ENCODE peak calls at places on chromosomes 5 and 9, in four cellular contexts. H, P, Y and W are unnamed samples.
A peak's percentile ranks its signal among the peaks of the same experiment; 100 is the strongest.

GRCh38 chr5:74995931-74996330 is 56.4 kb downstream of the GCNT4 start:
- DNase-seq in P (no peak), Y (no peak), H (no peak), W (no peak)

GRCh38 chr5:117054808-117055398 is 480.3 kb upstream of the SEMA6A start:
- DNase-seq in P (no peak), H (no peak), Y (no peak), W (no peak)

GRCh38 chr5:73319036-73319435 is 129.5 kb downstream of the FOXD1 start:
- DNase-seq in P (no peak), H (no peak), Y (no peak), W (no peak)

GRCh38 chr9:119802621-119803020 is 433.4 kb upstream of the BRINP1 start:
- DNase-seq in Y (peak; percentile 70), H (no peak), P (no peak), W (no peak)

GRCh38 chr9:121285835-121286687 is 18.1 kb downstream of the GSN start:
- DNase-seq in Y (peak; percentile 81), P (peak; percentile 67), H (no peak), W (peak; percentile 67)

GRCh38 chr9:132012704-132013345 is 66.8 kb downstream of the MED27 start:
- DNase-seq in P (no peak), H (no peak), Y (no peak), W (no peak)

GRCh38 chr5:3460416-3460815 is 135.2 kb upstream of the IRX1 start:
- DNase-seq in P (no peak), Y (no peak), H (no peak), W (no peak)

GRCh38 chr5:109612278-109612905 is 77.3 kb upstream of the MAN2A1 start:
- DNase-seq in H (no peak), P (no peak), Y (no peak), W (no peak)

GRCh38 chr5:34756781-34757624 is 82.0 kb upstream of the TTC23L start:
- DNase-seq in Y (no peak), H (no peak), P (peak; percentile 58), W (no peak)

GRCh38 chr5:56565693-56566092 is 249.7 kb upstream of the MAP3K1 start:
- DNase-seq in P (no peak), H (no peak), Y (no peak), W (no peak)

GRCh38 chr5:20129491-20129890 is 141.5 kb upstream of the CDH18 start:
- DNase-seq in Y (no peak), H (no peak), P (no peak), W (no peak)

GRCh38 chr9:113011911-113012381 is at the start of gene ZNF883:
- DNase-seq in H (peak; percentile 41), P (peak; percentile 19), Y (no peak), W (peak; percentile 68)

GRCh38 chr5:119267958-119268386 is 87.8 kb upstream of the TNFAIP8 start:
- DNase-seq in H (peak; percentile 46), P (peak; percentile 92), Y (peak; percentile 90), W (peak; percentile 89)

GRCh38 chr9:5608298-5609254 is 20.3 kb upstream of the RIC1 start:
- DNase-seq in H (no peak), Y (no peak), P (no peak), W (no peak)

DNA sequence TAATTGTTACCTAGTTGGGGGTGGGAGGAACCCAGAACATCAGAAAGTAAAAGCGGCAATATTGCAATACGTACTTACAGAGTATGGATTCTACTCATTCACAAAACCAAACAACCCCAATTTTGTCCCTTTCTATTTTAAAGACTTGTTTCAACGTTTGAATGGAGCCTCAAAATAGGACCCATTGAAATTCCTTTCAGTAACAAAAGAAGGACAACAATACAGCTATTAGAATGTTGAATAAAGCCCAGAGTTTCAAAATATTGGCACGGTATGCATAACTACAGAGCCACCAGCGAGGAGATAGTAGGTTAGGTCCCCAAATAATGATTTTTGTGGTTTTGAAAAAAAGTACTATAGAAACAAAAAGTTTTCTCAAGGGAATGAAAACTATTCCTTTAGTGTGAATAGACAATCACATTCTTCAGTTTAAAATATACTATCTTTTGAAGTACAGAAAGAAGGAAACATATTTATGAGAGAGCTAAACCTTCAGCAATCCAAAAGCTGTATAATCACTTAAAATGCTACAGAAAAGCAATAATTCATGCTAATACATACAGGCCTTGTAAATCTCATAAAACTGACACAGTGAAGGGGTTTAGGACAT is 235.5 kb downstream of the RFX3 start:
- DNase-seq in H (no peak), Y (no peak), P (no peak), W (no peak)
- H3K4me3 ChIP-seq in H (no peak overlapping the region), Y (no peak overlapping the region), P (no peak overlapping the region), W (no peak overlapping the region)

DNA sequence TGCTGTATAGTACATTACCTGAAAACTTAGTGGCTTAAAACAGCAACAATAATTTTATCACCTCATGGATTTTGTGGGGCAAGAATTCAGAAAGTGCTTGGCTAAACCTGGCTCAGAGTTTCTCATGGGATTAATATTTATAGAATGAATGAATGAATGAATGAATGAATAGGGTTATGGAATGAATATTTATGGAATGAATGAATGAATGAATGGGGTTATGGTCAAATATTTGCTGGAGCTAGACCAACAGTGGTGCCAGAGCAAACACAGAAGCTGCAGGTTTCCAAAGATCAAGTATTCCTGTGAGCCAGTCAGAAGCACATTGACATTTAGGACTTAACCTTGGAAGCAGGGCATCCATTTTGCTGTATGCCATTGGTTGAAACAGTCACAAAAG is 35.7 kb downstream of the PLPPR1 start:
- DNase-seq in H (no peak), Y (no peak), P (no peak), W (no peak)
- TF ChIP-seq CTCF in H (no peak), Y (no peak), P (no peak), W (no peak)

GRCh38 chr5:150358261-150359095 is 981 bp downstream of the TCOF1 start:
- DNase-seq in P (no peak), Y (no peak), H (no peak), W (no peak)

GRCh38 chr5:150356575-150357284 is 767 bp upstream of the TCOF1 start:
- DNase-seq in Y (no peak), H (no peak), P (no peak), W (no peak)

GRCh38 chr5:150361301-150361700 is 3.8 kb downstream of the TCOF1 start:
- DNase-seq in Y (no peak), P (no peak), H (no peak), W (no peak)

GRCh38 chr5:150355791-150356190 is 1.7 kb upstream of the TCOF1 start:
- DNase-seq in Y (no peak), H (no peak), P (no peak), W (no peak)

DNA sequence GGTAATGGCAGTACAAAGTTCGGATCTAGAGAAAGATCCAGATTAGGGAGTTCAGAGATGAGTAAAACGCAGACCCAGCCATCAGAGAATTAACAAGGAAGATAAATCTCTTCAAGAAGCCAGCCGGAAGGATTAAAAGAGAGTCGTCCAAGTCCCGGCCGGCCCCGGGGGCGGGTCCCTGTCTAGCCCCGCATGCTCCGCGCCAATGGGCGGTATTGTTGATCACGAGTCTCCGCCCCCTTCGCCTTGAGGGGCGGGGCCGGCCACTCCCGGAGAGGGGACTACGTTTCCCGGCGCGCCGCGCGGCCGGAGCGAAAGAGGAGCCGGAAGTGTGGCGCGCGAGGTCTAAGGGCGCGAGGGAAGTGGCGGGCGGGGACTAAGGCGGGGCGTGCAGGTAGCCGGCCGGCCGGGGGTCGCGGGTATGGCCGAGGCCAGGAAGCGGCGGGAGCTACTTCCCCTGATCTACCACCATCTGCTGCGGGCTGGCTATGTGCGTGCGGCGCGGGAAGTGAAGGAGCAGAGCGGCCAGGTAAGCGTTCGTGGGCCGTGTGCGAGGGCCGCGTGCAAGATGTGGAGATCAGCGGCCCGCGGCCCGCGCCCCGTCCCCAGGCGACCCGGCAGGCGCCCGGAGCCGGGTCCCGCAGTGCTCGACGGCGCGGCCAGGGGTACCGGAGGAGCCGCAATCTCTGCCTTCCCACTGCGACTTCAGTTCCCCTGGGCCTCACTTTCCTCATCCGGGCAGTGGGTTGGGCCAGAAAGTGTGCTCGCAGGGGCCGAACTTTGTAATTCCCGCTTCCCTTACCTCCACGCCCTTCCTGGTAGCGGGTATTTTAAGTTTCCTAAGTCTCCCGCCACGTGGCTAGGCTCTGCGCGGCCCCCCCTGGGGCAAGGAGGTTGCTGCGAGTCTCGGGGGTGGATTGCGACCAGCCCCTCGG is at the start of gene TCOF1:
- DNase-seq in Y (peak; percentile 97), P (peak; percentile 96), H (peak; percentile 87), W (peak; percentile 95)
- TF ChIP-seq POLR2A in Y (no peak), P (peak; percentile 31), H (peak; percentile 46), W (peak; percentile 22)

DNA sequence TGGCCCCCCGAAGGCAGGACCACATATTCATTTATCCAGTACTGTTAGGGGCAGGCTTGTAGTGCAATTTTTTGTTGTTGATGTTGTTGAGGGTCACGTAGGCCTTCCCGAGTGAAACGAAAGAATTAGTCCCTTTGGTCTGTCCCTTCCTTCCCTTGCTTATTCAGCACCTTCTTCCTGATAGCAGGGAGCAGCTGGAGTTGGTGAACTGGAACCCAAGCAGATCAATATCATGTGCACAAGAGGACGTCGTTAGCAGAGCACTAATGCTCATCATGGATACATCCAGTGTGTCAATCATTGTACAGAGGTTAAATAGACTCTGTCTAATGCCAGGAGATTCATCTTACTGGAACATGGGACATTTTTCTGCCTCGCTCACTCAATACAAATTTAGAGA is 33.0 kb upstream of the MAP1B start:
- DNase-seq in H (no peak), Y (no peak), P (no peak), W (no peak)
- H3K4me3 ChIP-seq in H (no peak overlapping the region), Y (no peak overlapping the region), P (no peak overlapping the region), W (no peak overlapping the region)

GRCh38 chr9:137023583-137023991 is 4.5 kb downstream of the ABCA2 start:
- DNase-seq in P (no peak), H (no peak), Y (no peak), W (no peak)

GRCh38 chr9:137021979-137022619 is 5.9 kb downstream of the ABCA2 start:
- DNase-seq in P (peak; percentile 92), H (peak; percentile 54), Y (no peak), W (no peak)

GRCh38 chr9:137021574-137021978 is 6.5 kb downstream of the ABCA2 start:
- DNase-seq in P (no peak), H (no peak), Y (no peak), W (no peak)

GRCh38 chr9:137023157-137023556 is 4.9 kb downstream of the ABCA2 start:
- DNase-seq in P (no peak), Y (no peak), H (no peak), W (no peak)

GRCh38 chr9:137022620-137023008 is 5.4 kb downstream of the ABCA2 start:
- DNase-seq in H (no peak), P (no peak), Y (no peak), W (no peak)
- TF ChIP-seq CTCF in H (no peak), P (no peak), Y (no peak), W (no peak)

GRCh38 chr9:104851521-104851920 is 76.4 kb downstream of the ABCA1 start:
- DNase-seq in Y (no peak), P (peak; percentile 11), H (no peak), W (no peak)
- TF ChIP-seq POLR2A in Y (no peak), P (no peak), H (no peak), W (no peak)

DNA sequence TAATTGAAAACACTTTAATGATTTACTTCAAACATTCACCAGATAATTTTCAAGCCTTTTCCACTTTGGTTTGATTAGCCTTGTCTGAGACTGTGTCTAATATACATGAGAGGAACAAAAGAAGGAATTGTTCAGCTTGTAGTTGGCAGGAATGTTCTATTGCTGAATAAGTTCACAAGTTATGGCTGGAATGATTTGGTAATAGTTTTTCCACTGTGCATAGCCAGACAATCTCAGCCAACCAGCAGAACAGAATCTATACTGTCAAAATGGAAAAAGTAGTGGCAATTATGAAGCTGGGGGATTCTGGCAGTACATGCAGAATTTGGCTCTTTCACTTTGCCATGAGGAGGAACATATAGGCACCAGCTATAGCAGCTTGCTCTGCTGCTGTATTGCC is 150.4 kb downstream of the PRR16 start:
- DNase-seq in H (no peak), Y (no peak), P (no peak), W (no peak)
- H3K4me3 ChIP-seq in H (no peak overlapping the region), Y (no peak overlapping the region), P (no peak overlapping the region), W (no peak overlapping the region)

GRCh38 chr9:6845881-6846280 is 88.1 kb downstream of the KDM4C start:
- DNase-seq in H (peak; percentile 35), Y (no peak), P (no peak), W (no peak)
- TF ChIP-seq CTCF in H (peak; percentile 39), Y (no peak), P (no peak), W (no peak)

GRCh38 chr5:60540855-60541805 is 158.8 kb downstream of the DEPDC1B start:
- DNase-seq in Y (no peak), P (no peak), H (no peak), W (no peak)
- TF ChIP-seq POLR2A in Y (no peak), P (no peak), H (no peak), W (no peak)